ENCODE peak calls at places on chromosomes 5 and 9, in ten cellular contexts. U is transverse colon, W is ovary, D is A549, K is Peyer's patch, I is HepG2, X is uterus, A is body of pancreas, Q is esophagus squamous epithelium, S is heart left ventricle. F is an unnamed sample.

GRCh38 chr5:3595102-3595961 is at the start of gene IRX1:
- DNase-seq in U (no peak), W (no peak), D (no peak), K (peak), I (no peak), X (no peak), A (no peak), Q (no peak), S (no peak), F (no peak)

GRCh38 chr9:2018162-2018643 is 3.1 kb downstream of the SMARCA2 start:
- DNase-seq in U (no peak), W (no peak), D (peak), K (no peak), I (no peak), X (no peak), A (no peak), Q (no peak), S (no peak), F (no peak)

GRCh38 chr5:1419476-1420210 is 25.6 kb downstream of the SLC6A3 start:
- DNase-seq in U (no peak), W (no peak), D (no peak), K (peak), I (no peak), X (no peak), A (no peak), Q (no peak), S (no peak), F (no peak)

GRCh38 chr5:176534640-176535039 is 2.6 kb downstream of the RNF44 start:
- DNase-seq in U (peak), W (no peak), D (no peak), K (peak), I (no peak), X (no peak), A (peak), Q (no peak), S (peak), F (no peak)

GRCh38 chr9:87475463-87475862 is 22.2 kb upstream of the DAPK1 start:
- DNase-seq in U (no peak), W (no peak), D (no peak), K (no peak), I (no peak), X (no peak), A (no peak), Q (no peak), S (no peak), F (no peak)

GRCh38 chr5:145243016-145243415 is 592.1 kb downstream of the PRELID2 start:
- DNase-seq in U (no peak), W (no peak), D (no peak), K (no peak), I (no peak), X (no peak), A (no peak), Q (no peak), S (no peak), F (no peak)

GRCh38 chr9:128340691-128341434 is 536 bp downstream of the SLC27A4 start:
- DNase-seq in U (peak), W (no peak), D (peak), K (peak), I (peak), X (no peak), A (no peak), Q (no peak), S (no peak), F (no peak)

GRCh38 chr5:125611541-125611940 is 811.7 kb upstream of the GRAMD2B start:
- DNase-seq in U (no peak), W (no peak), D (no peak), K (no peak), I (no peak), X (no peak), A (no peak), Q (no peak), S (no peak), F (no peak)

GRCh38 chr9:14661421-14662059 is 31.7 kb downstream of the ZDHHC21 start:
- DNase-seq in U (no peak), W (no peak), D (no peak), K (no peak), I (peak), X (no peak), A (no peak), Q (no peak), S (no peak), F (no peak)

GRCh38 chr5:124908603-124909451 is 162.4 kb upstream of the ZNF608 start:
- DNase-seq in U (no peak), W (no peak), D (no peak), K (peak), I (peak), X (no peak), A (no peak), Q (no peak), S (no peak), F (no peak)

GRCh38 chr9:76528056-76528455 is 69.1 kb downstream of the GCNT1 start:
- DNase-seq in U (no peak), W (no peak), D (no peak), K (no peak), I (no peak), X (no peak), A (no peak), Q (no peak), S (no peak), F (no peak)

GRCh38 chr5:113215401-113216060 is 219.3 kb downstream of the TSSK1B start:
- DNase-seq in U (no peak), W (no peak), D (no peak), K (no peak), I (no peak), X (no peak), A (no peak), Q (no peak), S (no peak), F (no peak)

GRCh38 chr9:35748858-35749514 is at the start of the genes GBA2 and RGP1:
- DNase-seq in U (peak), W (peak), D (peak), K (peak), I (peak), X (peak), A (peak), Q (no peak), S (peak), F (no peak)

GRCh38 chr9:76873056-76873792 is 32.7 kb downstream of the PRUNE2 start:
- DNase-seq in U (no peak), W (no peak), D (no peak), K (no peak), I (no peak), X (no peak), A (no peak), Q (no peak), S (no peak), F (peak)

GRCh38 chr5:174571662-174572397 is 152.6 kb upstream of the MSX2 start:
- DNase-seq in U (peak), W (peak), D (peak), K (peak), I (peak), X (peak), A (peak), Q (no peak), S (peak), F (peak)
- TF ChIP-seq CTCF in U (no peak), W (no peak), D (peak), K (no peak), I (no peak), X (peak), A (no peak), Q (no peak), S (no peak), F (no peak)

GRCh38 chr5:61842840-61843239 is 463.2 kb upstream of the KIF2A start:
- DNase-seq in U (no peak), W (no peak), D (no peak), K (no peak), I (no peak), X (no peak), A (peak), Q (no peak), S (no peak), F (no peak)
- TF ChIP-seq POLR2A in U (no peak), W (no peak), D (no peak), K (no peak), I (no peak), X (no peak), A (no peak), Q (no peak), S (no peak), F (no peak)

DNA sequence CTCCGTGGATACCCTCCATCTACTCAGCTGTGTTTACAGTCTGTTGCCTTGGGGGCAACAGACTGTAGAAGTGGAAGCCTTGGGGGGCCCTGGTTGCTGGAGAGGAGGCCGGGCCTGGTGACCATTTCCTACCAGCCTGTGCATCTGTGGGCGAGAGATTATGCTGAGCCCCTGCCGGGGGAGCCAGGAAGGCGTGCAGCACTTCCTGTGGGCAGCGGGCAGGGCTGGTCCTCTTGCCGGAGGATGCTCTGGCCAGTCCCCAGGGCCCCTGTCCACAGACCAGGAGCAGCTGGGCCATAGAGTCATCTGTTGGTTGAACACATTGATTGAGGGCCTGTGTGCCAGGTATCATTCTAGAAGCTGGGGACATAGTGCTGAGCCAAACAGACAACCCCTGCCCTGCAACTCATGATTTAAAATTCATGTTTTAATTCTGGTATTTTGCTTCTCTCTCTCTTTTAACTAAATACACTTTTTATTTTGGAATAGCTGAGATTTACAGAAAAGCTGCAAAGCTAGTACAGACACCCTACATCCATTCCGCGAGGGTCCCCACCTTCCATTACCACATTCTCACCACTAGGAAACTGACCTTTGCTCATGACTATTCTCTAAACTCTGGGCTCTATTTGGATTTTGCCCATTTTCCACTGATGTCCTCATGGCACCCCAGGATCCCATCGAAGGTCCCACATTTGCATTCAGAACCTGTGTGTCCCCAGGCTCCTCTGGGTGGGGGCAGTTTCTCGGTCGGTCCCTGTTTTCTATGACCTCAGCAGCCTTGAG is 11.3 kb downstream of the ERGIC1 start:
- DNase-seq in U (no peak), W (no peak), D (no peak), K (no peak), I (no peak), X (no peak), A (no peak), Q (no peak), S (no peak), F (no peak)
- TF ChIP-seq CTCF in U (no peak), W (no peak), D (no peak), K (no peak), I (no peak), X (no peak), A (no peak), Q (no peak), S (no peak), F (no peak)

GRCh38 chr9:109014267-109015025 is 1.1 kb upstream of the CTNNAL1 start:
- DNase-seq in U (peak), W (peak), D (no peak), K (no peak), I (no peak), X (peak), A (peak), Q (no peak), S (no peak), F (no peak)

GRCh38 chr9:109015026-109015280 is 1.7 kb upstream of the CTNNAL1 start:
- DNase-seq in U (no peak), W (no peak), D (no peak), K (no peak), I (no peak), X (no peak), A (no peak), Q (no peak), S (no peak), F (no peak)

GRCh38 chr9:109012009-109012875 is 1.1 kb downstream of the CTNNAL1 start:
- DNase-seq in U (peak), W (peak), D (peak), K (peak), I (peak), X (peak), A (peak), Q (no peak), S (peak), F (peak)

GRCh38 chr9:109012876-109013677 is at the start of gene CTNNAL1:
- DNase-seq in U (peak), W (peak), D (peak), K (peak), I (peak), X (peak), A (peak), Q (peak), S (peak), F (peak)

DNA sequence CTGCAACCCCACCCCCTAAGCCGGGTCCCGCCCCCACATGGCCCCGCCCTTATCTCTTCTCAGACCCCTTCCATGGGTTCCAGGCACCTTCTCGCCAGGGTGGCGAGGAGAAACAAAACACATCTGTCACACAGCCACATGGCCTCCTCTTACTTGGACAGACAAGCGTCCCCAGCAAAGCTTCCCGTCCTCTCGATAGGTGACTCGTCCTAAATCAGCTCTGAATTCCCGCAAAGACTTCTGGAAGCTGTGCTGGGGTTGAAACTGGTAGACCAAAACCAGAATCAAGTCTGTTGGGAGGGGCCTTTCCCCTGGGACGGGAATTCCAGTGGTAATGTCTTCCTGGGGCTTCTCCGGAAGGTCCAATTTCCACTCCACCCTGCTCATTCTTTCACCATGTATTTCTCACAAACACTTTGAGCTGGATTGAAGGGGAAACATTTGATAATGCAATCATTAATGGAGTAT is 413 bp upstream of the CTNNAL1 start:
- DNase-seq in U (no peak), W (no peak), D (no peak), K (no peak), I (no peak), X (no peak), A (no peak), Q (no peak), S (no peak), F (no peak)
- TF ChIP-seq POLR2A in U (no peak), W (no peak), D (no peak), K (no peak), I (no peak), X (no peak), A (no peak), Q (no peak), S (no peak), F (no peak)

GRCh38 chr5:136891175-136891574 is 525.8 kb upstream of the TRPC7 start:
- DNase-seq in U (no peak), W (no peak), D (no peak), K (no peak), I (no peak), X (no peak), A (no peak), Q (no peak), S (no peak), F (no peak)
- TF ChIP-seq CTCF in U (no peak), W (no peak), D (no peak), K (no peak), I (no peak), X (no peak), A (no peak), Q (no peak), S (no peak), F (no peak)

GRCh38 chr9:113578877-113579269 is 115.3 kb downstream of the RGS3 start:
- DNase-seq in U (peak), W (no peak), D (peak), K (peak), I (no peak), X (no peak), A (no peak), Q (peak), S (peak), F (no peak)
- TF ChIP-seq POLR2A in U (no peak), W (no peak), D (no peak), K (no peak), I (no peak), X (no peak), A (no peak), Q (no peak), S (no peak), F (no peak)

GRCh38 chr9:37413311-37413710 is 9.2 kb upstream of the GRHPR start:
- DNase-seq in U (no peak), W (no peak), D (no peak), K (no peak), I (no peak), X (no peak), A (no peak), Q (no peak), S (no peak), F (no peak)

GRCh38 chr9:37412431-37413151 is 9.9 kb upstream of the GRHPR start:
- DNase-seq in U (no peak), W (no peak), D (no peak), K (no peak), I (no peak), X (no peak), A (no peak), Q (no peak), S (no peak), F (no peak)

GRCh38 chr9:37408933-37409710 is 13.4 kb upstream of the GRHPR start:
- DNase-seq in U (peak), W (no peak), D (no peak), K (peak), I (no peak), X (no peak), A (no peak), Q (peak), S (no peak), F (no peak)

GRCh38 chr9:37410354-37410861 is 12.1 kb upstream of the GRHPR start:
- DNase-seq in U (no peak), W (no peak), D (no peak), K (no peak), I (no peak), X (no peak), A (no peak), Q (no peak), S (no peak), F (no peak)

DNA sequence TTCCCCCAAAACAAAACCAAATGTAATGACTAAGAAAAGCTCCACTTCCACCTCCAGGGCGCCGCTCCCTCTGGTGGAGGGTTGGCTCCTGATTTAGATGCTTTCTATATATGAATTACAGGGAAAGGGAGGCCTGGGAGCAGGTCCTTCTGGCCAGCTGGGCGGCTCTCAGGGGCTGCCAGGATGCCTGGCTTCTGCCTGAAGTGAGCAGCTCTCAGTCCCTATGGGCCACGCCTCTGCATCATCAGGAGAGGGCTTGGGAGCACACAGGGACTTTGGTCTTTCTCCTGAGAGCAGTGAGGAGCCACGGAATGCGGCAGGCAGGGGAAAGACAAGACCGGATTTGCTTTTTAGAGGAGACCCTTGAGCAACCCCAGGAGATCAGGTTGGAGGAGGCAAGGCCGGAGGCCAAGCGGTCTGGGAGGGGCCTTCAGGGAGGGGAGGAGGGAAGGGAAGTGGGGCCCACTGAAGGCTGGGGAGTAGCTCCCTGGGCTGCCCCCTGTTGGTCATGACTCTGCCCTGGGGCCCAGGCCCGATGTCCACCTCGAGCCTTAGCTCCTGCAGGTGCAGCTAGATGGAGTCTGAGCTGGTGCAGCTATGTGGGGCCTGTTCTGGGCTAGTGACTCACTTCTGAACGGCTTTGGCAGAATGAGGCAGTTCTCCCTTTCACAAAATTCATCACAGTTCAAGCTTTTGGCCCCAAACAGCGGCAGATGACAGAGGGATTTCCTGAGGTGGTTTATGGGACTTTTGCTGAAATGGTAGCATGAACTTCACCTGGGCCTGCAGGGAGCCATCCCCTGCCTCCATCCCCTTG is 11.3 kb upstream of the GRHPR start:
- DNase-seq in U (no peak), W (no peak), D (no peak), K (peak), I (peak), X (no peak), A (no peak), Q (no peak), S (no peak), F (no peak)
- TF ChIP-seq CTCF in U (no peak), W (no peak), D (peak), K (peak), I (peak), X (no peak), A (no peak), Q (no peak), S (no peak), F (no peak)